ENCODE peak calls at places on chromosomes 7 and 10, in ten cellular contexts. T is breast epithelium, Y is fibroblast of villous mesenchyme, F is AG04450, Q is MM.1S, X is IMR-90, L is GM06990, C is prostate gland, N is brain microvascular endothelial cell, E is fibroblast of lung. R is an unnamed sample.

GRCh38 chr7:108181073-108181985 is 51.2 kb upstream of the LAMB4 start:
- DNase-seq in L (no peak), Y (peak), E (peak), N (peak), T (no peak), Q (peak), X (peak), C (no peak), F (peak), R (no peak)

GRCh38 chr10:114767589-114768393 is 53.8 kb upstream of the FHIP2A start:
- DNase-seq in X (peak), E (no peak), L (peak), Y (no peak), T (no peak), C (no peak), N (no peak), Q (peak), F (no peak), R (no peak)

GRCh38 chr10:51422311-51423120 is 276.9 kb downstream of the CSTF2T start:
- DNase-seq in F (peak), L (peak), X (peak), E (peak), C (peak), N (peak), Q (peak), Y (peak), T (no peak), R (peak)

GRCh38 chr7:133530682-133531081 is 277.8 kb downstream of the EXOC4 start:
- DNase-seq in E (peak), L (no peak), F (no peak), Y (peak), X (peak), Q (no peak), T (no peak), C (no peak), N (peak), R (peak)

GRCh38 chr7:12257582-12257981 is 46.5 kb downstream of the TMEM106B start:
- DNase-seq in X (peak), T (no peak), L (peak), Q (peak), E (peak), C (no peak), F (no peak), N (peak), Y (peak), R (no peak)

GRCh38 chr10:19824397-19825342 is 8.4 kb downstream of the PLXDC2 start:
- DNase-seq in E (no peak), Q (no peak), F (no peak), N (no peak), L (no peak), X (no peak), T (no peak), Y (no peak), C (no peak), R (no peak)

GRCh38 chr7:43487731-43488073 is 95.2 kb upstream of the STK17A start:
- DNase-seq in Q (no peak), L (no peak), T (no peak), E (no peak), F (no peak), X (no peak), N (no peak), C (no peak), Y (no peak), R (no peak)

GRCh38 chr10:133276435-133277201 is at the start of gene ADAM8:
- DNase-seq in F (no peak), T (no peak), X (no peak), N (no peak), C (no peak), Y (no peak), E (no peak), Q (peak), L (peak), R (no peak)

GRCh38 chr10:43231523-43232078 is 35.3 kb downstream of the RASGEF1A start:
- DNase-seq in L (no peak), E (no peak), F (no peak), T (peak), Q (no peak), C (no peak), Y (no peak), N (no peak), X (no peak), R (no peak)

GRCh38 chr7:30285067-30285530 is 702 bp downstream of the ZNRF2 start:
- DNase-seq in F (no peak), L (no peak), N (no peak), X (peak), T (no peak), C (peak), Y (no peak), Q (peak), E (peak), R (no peak)

GRCh38 chr7:88306590-88307048 is at the start of gene STEAP4:
- DNase-seq in F (no peak), T (peak), N (peak), X (peak), E (peak), L (no peak), C (peak), Q (no peak), Y (peak), R (peak)

GRCh38 chr10:93171837-93172236 is 98.1 kb downstream of the CYP26A1 start:
- DNase-seq in N (no peak), C (no peak), F (no peak), Q (no peak), Y (no peak), E (no peak), T (no peak), L (no peak), X (no peak), R (no peak)

GRCh38 chr10:93175490-93175889 is 101.8 kb downstream of the CYP26A1 start:
- DNase-seq in N (no peak), L (no peak), Q (no peak), T (no peak), E (no peak), C (no peak), Y (no peak), F (no peak), X (no peak), R (no peak)

GRCh38 chr10:93173867-93174845 is 100.5 kb downstream of the CYP26A1 start:
- DNase-seq in Q (no peak), L (no peak), N (no peak), F (no peak), Y (no peak), C (no peak), E (no peak), T (no peak), X (no peak), R (peak)
- H3K4me3 ChIP-seq in Q (no peak), L (no peak), N (no peak), F (no peak), Y (no peak), C (no peak), E (no peak), T (no peak), X (no peak), R (peak)

DNA sequence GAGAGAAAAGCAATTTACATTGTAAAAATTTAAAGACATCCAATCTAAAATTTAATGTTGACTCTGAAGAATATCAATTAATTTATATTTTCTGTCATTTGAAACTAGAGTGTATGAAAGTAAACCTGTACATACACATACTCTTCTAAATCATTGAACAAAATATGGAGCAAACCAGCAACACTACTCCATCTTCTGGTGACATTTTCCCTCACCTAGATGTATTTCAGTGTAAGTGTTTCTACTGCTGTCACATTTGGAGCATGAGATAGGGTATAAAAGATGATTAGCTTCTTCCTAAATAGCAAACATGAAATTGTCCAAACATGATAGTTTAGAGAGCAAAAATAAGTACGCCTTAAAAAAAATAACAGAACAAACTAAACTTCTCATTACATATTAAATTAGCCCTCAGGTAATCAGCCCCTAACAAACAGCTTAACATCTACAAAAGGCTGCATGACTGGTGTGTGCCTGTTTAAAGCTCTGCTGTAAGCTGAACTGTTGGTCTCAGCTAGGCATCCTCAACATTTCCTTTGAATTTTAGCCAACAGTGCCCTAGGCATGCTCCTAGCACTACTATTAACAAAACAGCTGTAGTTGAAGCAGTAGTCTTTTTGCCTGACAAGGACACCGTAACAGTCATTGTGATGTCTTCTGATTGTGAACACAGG is 189.8 kb downstream of the CTNNA3 start:
- DNase-seq in C (no peak), F (no peak), Q (no peak), E (no peak), X (no peak), T (no peak), L (no peak), Y (no peak), N (no peak), R (no peak)
- TF ChIP-seq CTCF in C (no peak), F (no peak), Q (no peak), E (no peak), X (no peak), T (no peak), L (no peak), Y (no peak), N (no peak), R (no peak)

GRCh38 chr10:118958984-118959916 is 70.3 kb upstream of the NANOS1 start:
- DNase-seq in C (peak), X (peak), Y (peak), E (peak), N (no peak), F (no peak), T (peak), Q (no peak), L (no peak), R (peak)
- H3K4me3 ChIP-seq in C (no peak), X (no peak), Y (no peak), E (no peak), N (no peak), F (no peak), T (no peak), Q (no peak), L (no peak), R (no peak)

DNA sequence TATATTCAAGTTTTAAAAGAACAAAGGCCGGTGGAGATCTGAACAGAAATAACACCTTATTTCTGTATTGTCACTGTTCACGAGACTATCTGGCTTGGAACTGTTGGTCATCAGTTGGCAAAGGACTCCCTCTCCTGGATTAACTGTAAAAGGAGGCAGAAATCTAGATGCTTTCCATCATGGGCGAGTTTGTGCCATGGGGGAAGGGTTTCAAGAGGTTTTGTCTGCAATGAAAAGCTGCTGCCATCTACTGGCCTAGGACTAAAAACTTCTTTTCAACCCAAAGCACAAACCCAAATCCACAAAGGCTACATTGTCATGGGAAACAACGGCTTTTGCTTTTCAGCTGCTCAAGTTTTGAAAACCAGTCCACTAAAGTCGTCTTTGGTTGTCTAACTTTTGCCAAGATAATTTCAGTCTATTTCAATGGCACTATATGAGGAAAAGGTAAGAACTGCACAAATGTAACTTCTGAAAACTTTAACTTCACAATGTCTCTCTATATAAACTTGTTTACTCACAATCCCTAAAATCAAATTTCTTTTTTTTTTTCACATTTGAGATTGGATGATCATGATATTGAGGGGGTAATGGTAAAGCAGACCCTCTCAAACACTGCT is 196.8 kb downstream of the SKAP2 start:
- DNase-seq in Y (peak), L (peak), F (peak), C (peak), T (no peak), Q (peak), E (peak), N (peak), X (peak), R (peak)
- TF ChIP-seq CTCF in Y (peak), L (peak), F (peak), C (peak), T (peak), Q (peak), E (peak), N (peak), X (peak), R (peak)

GRCh38 chr10:11146402-11147171 is 128.9 kb downstream of the CELF2 start:
- DNase-seq in X (peak), F (no peak), T (no peak), L (no peak), C (no peak), Q (no peak), N (peak), Y (no peak), E (no peak), R (no peak)

GRCh38 chr10:11147723-11148122 is 130.1 kb downstream of the CELF2 start:
- DNase-seq in L (no peak), Y (no peak), N (no peak), X (no peak), T (no peak), E (no peak), C (no peak), Q (peak), F (no peak), R (no peak)

GRCh38 chr10:11149499-11149898 is 131.8 kb downstream of the CELF2 start:
- DNase-seq in T (no peak), E (no peak), Q (no peak), X (no peak), L (no peak), F (no peak), N (no peak), C (no peak), Y (no peak), R (no peak)

GRCh38 chr10:11148638-11149037 is 131.0 kb downstream of the CELF2 start:
- DNase-seq in T (no peak), N (no peak), X (no peak), F (no peak), C (no peak), Y (no peak), L (no peak), E (no peak), Q (no peak), R (no peak)

DNA sequence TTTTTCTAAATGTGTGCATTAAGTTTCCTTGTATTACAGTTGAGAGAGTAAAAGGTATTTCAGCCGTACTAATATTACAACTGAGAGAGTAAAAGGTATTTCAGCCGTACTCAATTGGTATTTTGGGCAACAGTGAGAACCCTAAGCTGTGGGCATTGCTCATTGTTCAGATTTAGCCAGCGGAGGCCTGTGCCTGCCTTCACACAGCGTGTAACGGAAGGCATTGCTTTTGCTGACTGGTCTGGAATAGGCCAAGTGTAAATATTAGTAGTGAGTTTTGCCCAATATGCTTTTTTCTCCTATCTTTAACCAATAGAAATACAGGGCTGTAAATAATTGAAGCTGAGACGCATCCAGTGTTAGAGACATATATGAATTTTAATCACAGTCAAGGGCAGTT is 130.5 kb downstream of the CELF2 start:
- DNase-seq in N (no peak), X (no peak), Y (no peak), F (no peak), E (no peak), C (no peak), L (no peak), Q (no peak), T (no peak), R (no peak)
- H3K4me3 ChIP-seq in N (no peak), X (no peak), Y (no peak), F (no peak), E (no peak), C (no peak), L (no peak), Q (no peak), T (no peak), R (no peak)

DNA sequence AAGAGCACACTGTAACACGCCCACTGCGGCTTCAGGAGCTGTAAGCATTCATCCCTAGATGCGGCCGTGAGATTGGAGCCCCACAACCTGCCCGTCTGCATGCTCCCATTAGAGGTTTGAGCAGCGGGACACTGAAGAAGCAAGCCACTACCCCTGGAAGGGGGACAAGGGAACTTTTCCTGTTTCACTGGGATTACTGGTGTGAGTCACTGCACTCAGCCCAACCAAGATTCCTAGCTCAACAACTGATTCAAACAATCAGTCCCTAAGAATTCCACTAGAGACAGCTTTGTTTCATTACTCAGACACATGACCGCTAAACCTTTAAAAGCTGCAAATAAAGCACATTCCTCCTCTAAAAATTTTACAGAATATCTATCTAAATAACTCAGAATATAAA is 69.8 kb downstream of the ORC5 start:
- DNase-seq in T (no peak), Q (no peak), N (peak), X (peak), E (peak), Y (peak), L (no peak), F (peak), C (no peak), R (peak)
- TF ChIP-seq CTCF in T (no peak), Q (no peak), N (no peak), X (no peak), E (no peak), Y (no peak), L (no peak), F (no peak), C (no peak), R (no peak)

DNA sequence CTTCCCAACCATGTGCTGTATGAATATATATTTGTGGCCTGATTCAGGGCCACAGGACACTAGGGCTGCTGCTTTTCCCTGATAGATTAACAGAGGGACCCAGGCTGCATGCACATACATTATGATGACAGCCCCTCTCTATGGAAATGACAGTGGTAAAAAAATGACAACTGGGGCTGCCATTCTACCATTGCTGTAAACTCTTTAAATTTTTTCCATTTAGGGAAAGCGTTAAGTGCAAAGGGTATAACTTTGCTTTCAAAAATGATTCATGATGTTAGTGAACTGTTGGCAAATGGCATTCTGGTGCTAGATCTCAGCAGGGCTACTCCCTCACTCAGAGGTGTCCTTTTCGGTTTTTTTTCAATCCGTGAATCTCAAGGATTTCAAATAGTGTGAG is 4.2 kb downstream of the CTBP2 start:
- DNase-seq in T (peak), E (no peak), F (no peak), Y (peak), L (no peak), N (no peak), C (no peak), X (no peak), Q (no peak), R (no peak)
- H3K4me3 ChIP-seq in T (no peak), E (peak), F (no peak), Y (no peak), L (no peak), N (no peak), C (no peak), X (no peak), Q (no peak), R (no peak)

GRCh38 chr10:92142512-92142911 is 148.4 kb downstream of the CPEB3 start:
- DNase-seq in T (no peak), Q (no peak), L (no peak), E (no peak), X (no peak), C (no peak), F (no peak), Y (no peak), N (no peak), R (no peak)
- TF ChIP-seq CTCF in T (no peak), Q (no peak), L (no peak), E (no peak), X (no peak), C (no peak), F (no peak), Y (no peak), N (peak), R (peak)

DNA sequence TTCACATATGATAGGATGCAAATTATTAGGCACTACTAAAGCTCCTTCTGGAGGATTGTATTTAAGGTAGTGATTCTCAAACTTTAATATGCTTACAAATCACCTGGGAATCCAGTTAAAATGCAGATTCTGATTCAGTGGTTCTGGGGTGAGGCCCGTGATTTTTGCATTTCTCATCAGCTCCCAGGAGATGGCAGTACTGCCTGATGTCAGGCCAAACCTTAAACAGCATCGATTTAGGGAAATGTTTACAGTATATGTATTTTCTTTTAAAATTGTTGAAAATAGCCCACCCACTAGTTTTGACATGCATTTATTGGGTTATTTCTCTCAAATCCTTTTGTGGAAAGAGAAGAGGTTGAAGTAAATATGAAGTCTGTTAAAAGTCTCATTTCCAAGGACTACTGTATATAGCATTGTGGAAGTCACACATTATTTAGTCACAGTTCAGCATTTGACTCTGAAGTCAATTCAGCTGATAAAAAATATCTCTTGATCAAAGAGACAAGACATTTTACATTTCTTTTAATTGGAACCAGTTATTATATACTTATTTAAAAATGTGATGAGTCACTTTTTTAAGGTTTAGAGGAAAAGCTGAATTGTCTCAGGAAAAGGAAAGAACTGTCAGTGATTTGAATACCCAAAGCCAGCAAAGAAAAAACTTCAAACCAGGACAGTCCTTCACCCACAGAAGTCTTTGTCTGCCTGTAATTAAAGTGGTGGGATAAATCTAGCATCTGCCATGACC is 21.2 kb upstream of the HBP1 start:
- DNase-seq in X (peak), L (no peak), T (no peak), Y (peak), N (peak), C (no peak), E (peak), Q (peak), F (no peak), R (no peak)
- H3K4me3 ChIP-seq in X (no peak), L (no peak), T (no peak), Y (no peak), N (no peak), C (no peak), E (no peak), Q (no peak), F (no peak), R (no peak)